ENCODE peak calls at places on chromosomes 5 and 9, in seven cellular contexts. B is CD8-positive, alpha-beta T cell; W is RWPE1; I is HT1080; H is activated T-helper 1 cell treated with anti-CD3 and anti-CD28 coated beads, Interleukin-2, amount 50 U/mL, for 16 hours; D is mesothelial cell of epicardium; V is hypothalamus. Q is an unnamed sample.

GRCh38 chr9:14347408-14348224 is 33.7 kb upstream of the NFIB start:
- DNase-seq in D (no peak), W (peak), V (no peak), I (no peak), B (no peak), H (no peak), Q (no peak)

GRCh38 chr5:126676195-126676624 is 75.5 kb downstream of the PHAX start:
- DNase-seq in B (peak), D (no peak), I (peak), H (peak), V (no peak), W (peak), Q (peak)

GRCh38 chr9:134188421-134189166 is 24.2 kb upstream of the RNU6ATAC start:
- DNase-seq in I (no peak), V (no peak), H (no peak), W (no peak), D (no peak), B (no peak), Q (no peak)

GRCh38 chr9:124503713-124504529 is 3.3 kb downstream of the NR5A1 start:
- DNase-seq in V (no peak), B (no peak), H (no peak), I (no peak), W (no peak), D (no peak), Q (no peak)

GRCh38 chr9:126132751-126133150 is 193.9 kb upstream of the MVB12B start:
- DNase-seq in B (no peak), W (no peak), H (no peak), I (no peak), D (no peak), V (no peak), Q (no peak)

GRCh38 chr5:776862-777711 is 7.4 kb downstream of the ZDHHC11B start:
- DNase-seq in D (no peak), B (no peak), V (no peak), W (no peak), H (no peak), I (no peak), Q (no peak)

GRCh38 chr5:158707534-158707933 is 392.2 kb downstream of the EBF1 start:
- DNase-seq in B (no peak), H (no peak), D (no peak), I (no peak), W (no peak), V (no peak), Q (no peak)

GRCh38 chr5:177133845-177134652 is 476 bp downstream of the NSD1 start:
- DNase-seq in D (peak), H (peak), I (peak), V (no peak), W (peak), B (no peak), Q (peak)

GRCh38 chr9:16312116-16312515 is 558.4 kb downstream of the BNC2 start:
- DNase-seq in B (no peak), D (no peak), I (no peak), H (no peak), W (no peak), V (no peak), Q (no peak)

GRCh38 chr9:96556701-96557461 is 62.8 kb downstream of the CDC14B start:
- DNase-seq in V (peak), D (no peak), W (no peak), I (no peak), B (no peak), H (no peak), Q (no peak)

GRCh38 chr5:163569284-163569683 is 63.9 kb downstream of the MAT2B start:
- DNase-seq in V (no peak), B (no peak), H (no peak), W (peak), D (no peak), I (peak), Q (peak)

GRCh38 chr9:136526625-136527066 is 19.2 kb downstream of the NOTCH1 start:
- DNase-seq in B (no peak), H (no peak), I (no peak), W (no peak), D (no peak), V (peak), Q (no peak)

GRCh38 chr5:35618297-35618636 is 604 bp downstream of the SPEF2 start:
- DNase-seq in I (no peak), D (no peak), W (no peak), V (no peak), H (no peak), B (no peak), Q (no peak)

GRCh38 chr5:55650391-55650790 is 61.7 kb downstream of the SLC38A9 start:
- DNase-seq in D (no peak), B (no peak), V (no peak), H (no peak), W (no peak), I (peak), Q (peak)

GRCh38 chr5:163712011-163712410 is 206.6 kb downstream of the MAT2B start:
- DNase-seq in H (no peak), I (peak), D (no peak), V (no peak), B (no peak), W (no peak), Q (no peak)

GRCh38 chr9:116313638-116314037 is 160.0 kb downstream of the PAPPA start:
- DNase-seq in H (no peak), B (no peak), W (no peak), V (no peak), I (peak), D (no peak), Q (no peak)

GRCh38 chr9:113634597-113635515 is 171.3 kb downstream of the RGS3 start:
- DNase-seq in V (no peak), I (peak), H (no peak), B (no peak), W (no peak), D (no peak), Q (no peak)

GRCh38 chr5:134561871-134562296 is 36.4 kb downstream of the JADE2 start:
- DNase-seq in I (peak), D (no peak), W (no peak), H (no peak), V (no peak), B (no peak), Q (no peak)

GRCh38 chr9:85727500-85727899 is 14.3 kb downstream of the AGTPBP1 start:
- DNase-seq in D (no peak), V (no peak), W (no peak), B (no peak), H (no peak), I (no peak), Q (no peak)

GRCh38 chr9:16062542-16063240 is 509.8 kb downstream of the CCDC171 start:
- DNase-seq in H (no peak), V (no peak), D (no peak), I (peak), B (no peak), W (peak), Q (no peak)

GRCh38 chr5:154209591-154210081 is 19.1 kb downstream of the GALNT10 start:
- DNase-seq in I (no peak), W (no peak), V (no peak), B (no peak), D (no peak), H (no peak), Q (no peak)

GRCh38 chr5:97090944-97091343 is 51.5 kb downstream of the LIX1 start:
- DNase-seq in H (no peak), W (no peak), D (no peak), B (no peak), I (no peak), V (no peak), Q (no peak)

GRCh38 chr9:85045271-85045670 is 375.7 kb downstream of the NTRK2 start:
- DNase-seq in B (no peak), V (no peak), I (no peak), W (no peak), H (no peak), D (no peak), Q (no peak)

GRCh38 chr5:102778478-102778877 is 23.4 kb downstream of the PAM start:
- DNase-seq in H (no peak), V (no peak), D (no peak), W (peak), I (peak), B (no peak), Q (no peak)

GRCh38 chr5:178460598-178461425 is 129.4 kb downstream of the COL23A1 start:
- DNase-seq in D (no peak), V (no peak), W (peak), H (no peak), I (peak), B (peak), Q (peak)

GRCh38 chr9:80866576-80867227 is 822.6 kb downstream of the TLE1 start:
- DNase-seq in I (peak), B (no peak), W (no peak), D (no peak), V (no peak), H (no peak), Q (no peak)

GRCh38 chr5:153896117-153896516 is 142.6 kb downstream of the FAM114A2 start:
- DNase-seq in B (no peak), W (peak), D (no peak), V (no peak), I (peak), H (no peak), Q (no peak)

GRCh38 chr5:66744040-66744439 is 147.8 kb downstream of the MAST4 start:
- DNase-seq in H (no peak), W (peak), V (no peak), I (no peak), B (no peak), D (no peak), Q (no peak)

GRCh38 chr9:37949576-37949975 is 45.6 kb upstream of the SLC25A51 start:
- DNase-seq in D (no peak), V (no peak), B (no peak), W (peak), H (no peak), I (peak), Q (no peak)

Q was measured in KBM-7.